ENCODE peak calls at places on chromosomes 5 and 9, in four cellular contexts. B, P, U and W are unnamed samples.

GRCh38 chr9:132699926-132700325 is 29.7 kb downstream of the GTF3C4 start:
- DNase-seq in B (no peak), P (no peak), U (no peak), W (no peak)

GRCh38 chr9:1267581-1267980 is 217.4 kb downstream of the DMRT2 start:
- DNase-seq in B (no peak), P (no peak), U (no peak), W (no peak)

GRCh38 chr9:69857131-69857530 is 36.5 kb downstream of the CFAP95 start:
- DNase-seq in B (no peak), P (no peak), U (no peak), W (peak)

GRCh38 chr9:136045595-136046554 is 49.2 kb downstream of the NACC2 start:
- DNase-seq in B (no peak), P (no peak), U (no peak), W (no peak)

GRCh38 chr9:21096172-21096900 is 18.6 kb upstream of the IFNB1 start:
- DNase-seq in B (no peak), P (no peak), U (no peak), W (peak)

GRCh38 chr5:140054086-140054689 is 11.1 kb upstream of the NRG2 start:
- DNase-seq in B (no peak), P (no peak), U (no peak), W (no peak)

GRCh38 chr5:73388371-73388684 is 60.2 kb downstream of the FOXD1 start:
- DNase-seq in B (no peak), P (peak), U (no peak), W (peak)

GRCh38 chr5:7745882-7746735 is 104.8 kb downstream of the CFAP90 start:
- DNase-seq in B (peak), P (peak), U (peak), W (peak)

GRCh38 chr9:99905833-99906402 is 536 bp upstream of the STX17 start:
- DNase-seq in B (no peak), P (peak), U (no peak), W (peak)

GRCh38 chr9:112166176-112167140 is 8.6 kb downstream of the SUSD1 start:
- DNase-seq in B (peak), P (peak), U (peak), W (peak)

GRCh38 chr5:149005077-149005892 is 57.6 kb downstream of the SH3TC2 start:
- DNase-seq in B (no peak), P (no peak), U (no peak), W (no peak)

GRCh38 chr9:34591091-34591910 is 1.8 kb upstream of the CNTFR start:
- DNase-seq in B (peak), P (peak), U (peak), W (peak)

GRCh38 chr5:40879163-40879942 is 29.9 kb upstream of the C7 start:
- DNase-seq in B (peak), P (no peak), U (no peak), W (peak)

GRCh38 chr9:122988919-122989614 is 44.4 kb upstream of the GPR21 start:
- DNase-seq in B (no peak), P (no peak), U (no peak), W (no peak)

GRCh38 chr5:149799119-149799623 is 69.1 kb downstream of the PPARGC1B start:
- DNase-seq in B (peak), P (no peak), U (no peak), W (peak)

GRCh38 chr9:114027159-114027895 is 50.8 kb downstream of the AMBP start:
- DNase-seq in B (no peak), P (no peak), U (no peak), W (no peak)

GRCh38 chr5:24905123-24905522 is 260.3 kb upstream of the CDH10 start:
- DNase-seq in B (no peak), P (no peak), U (no peak), W (peak)

GRCh38 chr5:135383803-135384495 is 15.1 kb downstream of the MACROH2A1 start:
- DNase-seq in B (no peak), P (no peak), U (no peak), W (no peak)

GRCh38 chr5:155728146-155728856 is 598.7 kb upstream of the SGCD start:
- DNase-seq in B (peak), P (peak), U (no peak), W (peak)

GRCh38 chr5:87282254-87282653 is 14.6 kb downstream of the RASA1 start:
- DNase-seq in B (no peak), P (no peak), U (no peak), W (no peak)

GRCh38 chr5:94700592-94700991 is 82.1 kb downstream of the SLF1 start:
- DNase-seq in B (no peak), P (no peak), U (no peak), W (no peak)

GRCh38 chr9:1173986-1174385 is 123.8 kb downstream of the DMRT2 start:
- DNase-seq in B (no peak), P (no peak), U (no peak), W (no peak)

GRCh38 chr9:104836767-104837166 is 72.8 kb downstream of the NIPSNAP3B start:
- DNase-seq in B (no peak), P (no peak), U (no peak), W (no peak)

GRCh38 chr5:30194595-30194994 is 998.9 kb upstream of the CDH6 start:
- DNase-seq in B (no peak), P (no peak), U (no peak), W (no peak)

GRCh38 chr9:124322618-124323432 is 65.1 kb downstream of the NEK6 start:
- DNase-seq in B (no peak), P (peak), U (no peak), W (no peak)

GRCh38 chr5:69335341-69335975 is 2.9 kb upstream of the CCDC125 start:
- DNase-seq in B (no peak), P (no peak), U (no peak), W (no peak)

GRCh38 chr9:37187713-37188439 is 67.5 kb downstream of the ZCCHC7 start:
- DNase-seq in B (no peak), P (no peak), U (no peak), W (peak)

DNA sequence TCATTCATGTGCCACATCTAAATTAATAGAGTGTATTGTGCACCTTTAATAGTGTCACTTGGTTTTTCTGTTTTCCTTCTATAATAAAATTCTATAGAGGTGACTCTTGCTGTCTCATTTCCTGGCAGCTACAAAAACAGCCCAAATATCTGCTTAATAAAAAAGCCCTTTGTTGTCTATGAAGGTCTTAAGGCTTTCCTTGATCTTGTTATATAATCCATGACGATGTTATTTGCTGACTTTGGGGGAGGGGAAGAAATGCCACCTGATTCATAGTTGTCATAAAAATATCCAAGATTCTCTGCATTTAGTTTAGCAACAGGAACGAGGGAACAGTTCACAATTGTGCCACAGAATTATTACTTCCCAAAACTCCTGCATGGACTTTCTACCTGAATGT is 31.3 kb downstream of the CPEB4 start:
- DNase-seq in B (no peak), P (no peak), U (no peak), W (no peak)
- H3K4me3 ChIP-seq in B (peak), P (no peak), U (no peak), W (no peak)

GRCh38 chr5:109553826-109554225 is 135.9 kb upstream of the MAN2A1 start:
- DNase-seq in B (no peak), P (no peak), U (no peak), W (no peak)
- TF ChIP-seq CTCF in B (no peak), P (no peak), U (no peak), W (no peak)

DNA sequence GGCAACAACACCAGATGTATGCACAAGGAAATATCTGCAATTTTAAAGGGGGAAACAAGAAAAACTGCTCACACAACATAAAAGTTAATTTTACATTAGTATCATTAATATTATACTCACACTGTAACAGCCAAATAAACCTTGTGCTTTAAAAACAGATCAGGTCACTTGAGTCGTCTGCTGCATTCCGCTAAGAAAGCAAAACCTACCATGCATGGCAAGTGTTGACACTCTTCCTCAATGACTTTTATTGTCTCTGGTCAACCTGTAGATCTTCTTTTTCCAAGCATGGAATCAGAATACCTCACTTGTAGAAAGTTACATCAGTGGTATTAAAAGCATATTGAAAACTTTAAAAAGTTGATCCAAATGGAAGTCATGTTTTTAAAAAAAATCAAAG is 246.1 kb downstream of the BNC2 start:
- DNase-seq in B (no peak), P (no peak), U (no peak), W (no peak)
- H3K4me3 ChIP-seq in B (no peak), P (no peak), U (no peak), W (no peak)

GRCh38 chr9:116647515-116647809 is 39.6 kb upstream of the TRIM32 start:
- DNase-seq in B (no peak), P (no peak), U (no peak), W (no peak)

GRCh38 chr9:116641292-116642059 is 45.6 kb upstream of the TRIM32 start:
- DNase-seq in B (no peak), P (no peak), U (no peak), W (no peak)

GRCh38 chr9:116643691-116644090 is 43.4 kb upstream of the TRIM32 start:
- DNase-seq in B (no peak), P (no peak), U (no peak), W (no peak)

GRCh38 chr9:116644099-116644688 is 42.9 kb upstream of the TRIM32 start:
- DNase-seq in B (no peak), P (no peak), U (no peak), W (peak)

DNA sequence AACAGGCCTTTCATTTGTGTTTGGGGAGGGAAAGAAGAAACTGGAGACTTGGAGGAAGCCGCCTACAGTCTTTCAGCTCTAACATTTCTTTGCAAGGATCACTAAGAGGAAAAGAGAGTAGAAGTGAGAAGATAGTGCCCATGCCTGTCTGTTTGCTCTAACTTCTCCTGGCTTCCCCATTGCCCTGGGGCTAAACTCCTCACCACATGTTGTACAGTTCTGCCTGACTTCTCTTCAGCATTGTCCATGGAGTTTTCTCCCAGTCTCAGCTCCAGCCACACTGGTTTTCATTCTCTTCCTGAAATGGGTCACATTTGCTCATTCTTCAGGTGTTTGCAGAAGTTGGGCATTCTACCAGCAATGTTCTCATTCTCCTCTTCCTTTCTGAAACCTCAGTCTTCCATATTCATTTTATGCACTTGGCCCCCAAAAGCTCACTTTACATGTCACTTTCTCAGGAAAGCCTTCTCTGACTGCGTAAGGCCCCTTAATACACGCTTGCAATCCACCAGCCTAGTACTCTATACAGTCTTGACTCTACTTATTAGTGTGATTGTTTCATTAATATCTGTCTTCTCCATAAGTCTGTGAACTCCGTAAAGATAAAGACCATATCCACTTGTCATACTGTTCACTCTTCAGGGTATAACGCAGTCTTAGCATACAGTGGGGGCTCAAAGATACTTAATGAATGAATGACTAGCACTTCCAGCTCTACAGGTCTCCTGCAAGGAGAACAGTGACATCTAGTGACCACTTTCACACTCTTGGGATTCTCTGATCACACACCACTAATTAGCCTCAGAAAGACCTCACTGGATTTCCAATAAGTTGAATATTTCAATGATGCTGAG is 40.2 kb upstream of the TRIM32 start:
- DNase-seq in B (peak), P (peak), U (no peak), W (peak)
- TF ChIP-seq CTCF in B (peak), P (peak), U (peak), W (peak)

GRCh38 chr9:16869961-16870605 is 387 bp downstream of the BNC2 start:
- DNase-seq in B (peak), P (peak), U (no peak), W (peak)
- H3K4me3 ChIP-seq in B (peak), P (peak), U (peak), W (peak)